ENCODE peak calls at places on chromosomes 11 and 22, in five cellular contexts. One of them, this sample, is unnamed.

GRCh38 chr11:126465573-126466287 is 110.2 kb downstream of the ST3GAL4 start:
- DNase-seq in GM12878: peak; percentile 53
- DNase-seq in SK-N-SH: peak; percentile 57
- DNase-seq in HepG2: no peak
- DNase-seq in K562: no peak
- DNase-seq in this sample: no peak

GRCh38 chr22:44964722-44965078 is 45.1 kb downstream of the PHF21B start:
- DNase-seq in K562: no peak
- DNase-seq in SK-N-SH: no peak
- DNase-seq in GM12878: no peak
- DNase-seq in HepG2: no peak
- DNase-seq in this sample: no peak

GRCh38 chr11:69088676-69089146 is 40.0 kb downstream of the TPCN2 start:
- DNase-seq in HepG2: peak; percentile 75
- DNase-seq in SK-N-SH: peak; percentile 97
- DNase-seq in K562: peak; percentile 92
- DNase-seq in GM12878: peak; percentile 28
- DNase-seq in this sample: peak; percentile 70

GRCh38 chr11:114353448-114353847 is 46.9 kb downstream of the C11orf71 start:
- DNase-seq in GM12878: no peak
- DNase-seq in HepG2: no peak
- DNase-seq in SK-N-SH: no peak
- DNase-seq in K562: no peak
- DNase-seq in this sample: no peak

GRCh38 chr11:5922749-5923426 is 19.2 kb upstream of the OR56A3 start:
- DNase-seq in SK-N-SH: no peak
- DNase-seq in K562: no peak
- DNase-seq in HepG2: no peak
- DNase-seq in GM12878: peak; percentile 48
- DNase-seq in this sample: no peak

GRCh38 chr22:18970948-18971315 is 34.8 kb upstream of the PRODH start:
- DNase-seq in K562: no peak
- DNase-seq in GM12878: no peak
- DNase-seq in HepG2: no peak
- DNase-seq in SK-N-SH: peak; percentile 65
- DNase-seq in this sample: no peak

GRCh38 chr11:44779736-44780520 is 53.2 kb downstream of the TSPAN18 start:
- DNase-seq in K562: no peak
- DNase-seq in HepG2: no peak
- DNase-seq in SK-N-SH: no peak
- DNase-seq in GM12878: no peak
- DNase-seq in this sample: no peak

GRCh38 chr11:127843483-127844396 is 743.6 kb downstream of the ETS1 start:
- DNase-seq in GM12878: no peak
- DNase-seq in HepG2: peak; percentile 7
- DNase-seq in K562: peak; percentile 24
- DNase-seq in SK-N-SH: peak; percentile 68
- DNase-seq in this sample: peak; percentile 88

GRCh38 chr11:90895850-90896249 is 673.0 kb upstream of the CHORDC1 start:
- DNase-seq in SK-N-SH: no peak
- DNase-seq in GM12878: no peak
- DNase-seq in K562: no peak
- DNase-seq in HepG2: no peak
- DNase-seq in this sample: no peak

DNA sequence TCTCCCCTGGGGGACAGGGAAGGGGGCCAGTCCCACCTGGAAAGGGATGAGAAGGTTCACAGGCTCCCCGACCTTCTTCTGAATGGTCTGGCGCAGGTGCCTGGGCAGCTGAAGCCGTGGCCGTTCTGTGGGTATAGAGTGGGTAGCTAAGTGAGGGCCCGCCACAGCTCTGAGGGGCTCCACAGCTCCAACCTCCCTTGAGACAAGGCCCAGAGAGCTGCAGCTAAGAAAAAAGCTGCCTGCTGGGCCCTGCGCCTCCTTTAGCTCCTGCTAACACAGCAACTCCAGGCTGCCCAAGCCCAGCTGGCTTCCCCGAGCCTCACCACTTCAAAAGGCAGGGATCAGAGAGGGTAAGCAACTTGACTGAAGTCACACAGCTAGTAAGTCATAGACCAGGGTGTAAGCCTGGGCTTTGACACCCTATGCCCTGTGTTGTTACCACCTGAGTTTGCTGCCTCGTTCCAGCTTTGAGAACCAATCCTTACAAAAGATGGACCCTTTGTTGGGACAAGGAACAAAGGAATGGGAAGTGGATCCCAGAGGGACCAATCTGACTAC is 18.5 kb downstream of the MYBPC3 start:
- DNase-seq in K562: no peak
- DNase-seq in HepG2: no peak
- DNase-seq in SK-N-SH: no peak
- DNase-seq in GM12878: no peak
- DNase-seq in this sample: no peak
- TF ChIP-seq TAF1 in K562: no peak
- TF ChIP-seq TAF1 in HepG2: no peak
- TF ChIP-seq TAF1 in SK-N-SH: no peak
- TF ChIP-seq TAF1 in GM12878: no peak
- TF ChIP-seq TAF1 in this sample: no peak

DNA sequence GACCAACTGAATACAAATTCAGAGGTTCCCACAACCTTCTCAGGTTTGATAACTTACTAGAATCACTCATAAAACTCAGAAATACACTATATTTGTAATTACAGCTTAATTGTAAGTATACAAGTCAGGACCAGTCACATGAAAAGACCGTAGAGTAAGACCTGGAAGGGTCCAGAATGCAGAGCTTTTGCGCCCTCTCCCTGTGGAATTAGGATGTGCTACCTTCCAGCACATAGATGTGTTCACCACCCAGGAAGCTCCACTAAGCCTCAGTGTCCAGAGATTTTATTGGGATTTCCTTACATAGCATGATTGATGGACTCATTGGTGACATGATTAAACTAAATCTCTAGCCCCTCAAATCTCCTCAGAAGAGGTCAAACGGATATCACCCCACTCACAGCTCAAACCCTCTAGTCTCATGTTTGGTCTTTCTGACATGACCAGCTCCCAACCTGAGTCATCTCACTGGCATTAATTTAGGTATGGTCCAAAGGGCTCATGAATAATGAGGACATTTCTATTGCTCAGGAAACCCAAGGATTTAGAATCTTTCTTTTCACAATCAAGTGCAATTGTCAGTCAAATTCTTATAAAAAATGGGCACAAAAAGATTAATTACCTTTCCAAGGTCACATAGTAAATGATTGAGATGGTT is 77.2 kb upstream of the UBASH3B start:
- DNase-seq in HepG2: peak; percentile 6
- DNase-seq in K562: no peak
- DNase-seq in SK-N-SH: no peak
- DNase-seq in GM12878: no peak
- DNase-seq in this sample: no peak
- TF ChIP-seq RFX5 in HepG2: no peak
- TF ChIP-seq RFX5 in K562: no peak
- TF ChIP-seq RFX5 in SK-N-SH: no peak
- TF ChIP-seq RFX5 in GM12878: no peak
- TF ChIP-seq RFX5 in this sample: no peak

DNA sequence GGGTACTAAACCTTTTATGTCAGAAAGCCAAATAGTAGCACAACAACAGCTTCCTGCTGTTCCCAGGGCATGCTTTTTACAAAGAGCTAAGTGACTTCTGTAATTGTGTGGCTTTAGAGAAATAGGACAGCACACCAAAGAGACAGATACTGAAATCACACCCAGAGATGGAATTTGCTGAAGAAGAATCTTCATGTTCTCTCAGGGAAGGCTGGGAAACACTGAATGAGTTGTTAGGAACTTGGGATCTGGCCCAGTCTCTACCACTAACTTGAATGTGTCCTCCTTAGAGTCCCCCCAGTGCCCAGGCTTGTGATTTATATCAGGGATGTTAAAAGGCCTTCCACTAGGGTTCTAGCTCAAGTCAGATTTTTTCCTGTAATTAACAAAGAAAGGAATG is 175.2 kb downstream of the DBX1 start:
- DNase-seq in K562: no peak
- DNase-seq in HepG2: no peak
- DNase-seq in GM12878: no peak
- DNase-seq in SK-N-SH: no peak
- DNase-seq in this sample: no peak
- TF ChIP-seq TAF1 in K562: no peak
- TF ChIP-seq TAF1 in HepG2: no peak
- TF ChIP-seq TAF1 in GM12878: no peak
- TF ChIP-seq TAF1 in SK-N-SH: no peak
- TF ChIP-seq TAF1 in this sample: no peak

GRCh38 chr11:12112150-12112520 is 1.7 kb downstream of the MICAL2 start:
- DNase-seq in HepG2: no peak
- DNase-seq in K562: no peak
- DNase-seq in SK-N-SH: no peak
- DNase-seq in GM12878: no peak
- DNase-seq in this sample: no peak

GRCh38 chr11:12114487-12115033 is 4.2 kb downstream of the MICAL2 start:
- DNase-seq in GM12878: no peak
- DNase-seq in K562: peak; percentile 50
- DNase-seq in HepG2: no peak
- DNase-seq in SK-N-SH: no peak
- DNase-seq in this sample: no peak

GRCh38 chr11:12113294-12113693 is 2.9 kb downstream of the MICAL2 start:
- DNase-seq in K562: no peak
- DNase-seq in GM12878: no peak
- DNase-seq in HepG2: no peak
- DNase-seq in SK-N-SH: no peak
- DNase-seq in this sample: no peak

GRCh38 chr11:12111482-12112149 is 1.2 kb downstream of the MICAL2 start:
- DNase-seq in SK-N-SH: no peak
- DNase-seq in K562: no peak
- DNase-seq in GM12878: no peak
- DNase-seq in HepG2: no peak
- DNase-seq in this sample: no peak

DNA sequence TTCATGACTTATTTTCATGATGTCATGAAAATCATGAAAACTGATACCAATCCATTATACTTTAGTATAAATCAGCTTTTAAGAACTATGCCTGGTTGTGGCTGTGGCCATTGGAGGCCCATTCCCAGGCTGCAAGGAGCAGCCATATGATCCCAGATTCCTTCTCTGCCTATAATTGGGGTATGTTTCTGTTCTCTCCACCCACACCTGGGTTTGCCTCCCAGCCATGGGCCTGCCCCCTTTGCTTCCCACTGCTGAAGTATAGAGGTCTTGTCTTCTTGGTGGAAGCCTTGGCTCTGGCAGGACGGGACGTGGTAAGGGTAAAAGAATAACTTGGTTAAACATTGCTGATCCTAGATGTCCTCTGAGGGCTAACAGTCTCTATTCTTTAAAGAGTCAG is 2.3 kb downstream of the MICAL2 start:
- DNase-seq in K562: no peak
- DNase-seq in HepG2: no peak
- DNase-seq in GM12878: no peak
- DNase-seq in SK-N-SH: no peak
- DNase-seq in this sample: no peak
- TF ChIP-seq RFX5 in K562: no peak
- TF ChIP-seq RFX5 in HepG2: no peak
- TF ChIP-seq RFX5 in GM12878: no peak
- TF ChIP-seq RFX5 in SK-N-SH: no peak
- TF ChIP-seq RFX5 in this sample: no peak

GRCh38 chr22:29485448-29485847 is 5.4 kb downstream of the NEFH start:
- DNase-seq in GM12878: no peak
- DNase-seq in K562: no peak
- DNase-seq in HepG2: no peak
- DNase-seq in SK-N-SH: no peak
- DNase-seq in this sample: no peak
- TF ChIP-seq TAF1 in GM12878: no peak
- TF ChIP-seq TAF1 in K562: no peak
- TF ChIP-seq TAF1 in HepG2: no peak
- TF ChIP-seq TAF1 in SK-N-SH: no peak
- TF ChIP-seq TAF1 in this sample: no peak

GRCh38 chr11:60926500-60926899 is 2.2 kb downstream of the TMEM132A start:
- DNase-seq in K562: no peak
- DNase-seq in SK-N-SH: peak; percentile 45
- DNase-seq in GM12878: no peak
- DNase-seq in HepG2: no peak
- DNase-seq in this sample: no peak

GRCh38 chr11:60924906-60925684 is 835 bp downstream of the TMEM132A start:
- DNase-seq in K562: no peak
- DNase-seq in HepG2: no peak
- DNase-seq in SK-N-SH: peak; percentile 80
- DNase-seq in GM12878: no peak
- DNase-seq in this sample: no peak

GRCh38 chr11:60924110-60924905 is at the start of gene TMEM132A:
- DNase-seq in K562: peak; percentile 86
- DNase-seq in SK-N-SH: peak; percentile 99
- DNase-seq in HepG2: peak; percentile 37
- DNase-seq in GM12878: no peak
- DNase-seq in this sample: no peak

GRCh38 chr11:60927061-60927592 is 2.9 kb downstream of the TMEM132A start:
- DNase-seq in HepG2: no peak
- DNase-seq in SK-N-SH: no peak
- DNase-seq in GM12878: no peak
- DNase-seq in K562: no peak
- DNase-seq in this sample: no peak

DNA sequence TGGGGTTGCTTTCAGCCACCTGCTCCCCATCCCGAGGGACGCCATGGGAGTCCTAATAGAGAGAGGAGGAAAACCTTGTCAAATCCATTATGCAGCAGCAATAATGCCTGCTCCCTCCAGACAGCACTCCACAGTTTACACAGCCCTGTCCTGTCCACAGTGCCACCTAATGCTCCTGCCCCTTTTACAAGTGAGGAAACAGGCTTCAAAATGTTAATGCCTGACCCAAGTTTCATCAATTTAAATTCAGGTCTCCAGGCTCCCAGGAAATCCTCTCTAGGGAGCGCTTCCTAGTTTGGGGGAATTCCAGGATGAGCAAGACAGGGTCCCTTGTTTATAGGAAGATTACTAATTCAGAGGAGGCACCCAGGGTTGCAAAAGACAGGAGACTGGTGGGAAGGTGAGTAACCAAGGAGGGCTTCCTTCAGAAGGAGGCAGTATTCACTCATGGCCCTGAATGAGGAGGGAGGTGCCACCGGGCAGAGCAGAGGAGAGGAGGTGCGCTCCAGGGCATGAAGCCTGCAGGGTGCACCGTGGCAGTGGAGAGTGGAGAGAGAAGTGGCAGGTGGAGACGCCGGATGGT is 1.5 kb downstream of the TMEM132A start:
- DNase-seq in HepG2: no peak
- DNase-seq in GM12878: no peak
- DNase-seq in SK-N-SH: peak; percentile 34
- DNase-seq in K562: no peak
- DNase-seq in this sample: no peak
- TF ChIP-seq RFX5 in HepG2: no peak
- TF ChIP-seq RFX5 in GM12878: no peak
- TF ChIP-seq RFX5 in SK-N-SH: no peak
- TF ChIP-seq RFX5 in K562: no peak
- TF ChIP-seq RFX5 in this sample: no peak

DNA sequence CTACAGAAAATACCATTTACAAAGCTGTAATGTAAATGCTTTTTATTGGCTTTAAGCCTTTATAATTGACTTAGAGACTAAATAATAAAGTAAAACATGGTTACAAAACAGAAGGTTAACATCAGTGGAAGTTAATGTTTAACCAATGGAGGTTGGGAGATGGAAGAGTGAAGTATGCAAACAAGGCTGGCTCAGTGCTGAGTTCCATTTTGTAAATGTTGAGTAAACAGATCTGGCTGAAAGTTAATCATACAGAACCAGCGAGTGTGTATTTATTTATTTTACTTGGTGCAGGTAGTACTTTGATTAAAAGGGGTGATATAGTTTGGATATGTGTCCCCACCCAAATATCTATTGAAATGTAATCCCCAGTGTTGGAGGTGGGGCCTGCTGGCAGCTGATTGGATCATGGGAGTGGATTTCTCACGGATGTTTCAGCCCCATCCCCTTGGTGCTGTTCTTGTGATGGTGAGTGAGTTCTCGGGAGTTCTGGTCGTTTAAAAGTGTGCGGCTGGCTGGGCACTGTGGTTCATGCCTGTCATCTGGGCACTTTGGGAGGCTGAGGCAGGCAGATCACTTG is 827.4 kb downstream of the OPCML start:
- DNase-seq in SK-N-SH: no peak
- DNase-seq in HepG2: peak; percentile 18
- DNase-seq in GM12878: no peak
- DNase-seq in K562: no peak
- DNase-seq in this sample: no peak
- TF ChIP-seq TAF1 in SK-N-SH: no peak
- TF ChIP-seq TAF1 in HepG2: no peak
- TF ChIP-seq TAF1 in GM12878: no peak
- TF ChIP-seq TAF1 in K562: no peak
- TF ChIP-seq TAF1 in this sample: no peak

This sample was measured in H1.